ENCODE peak calls at places on chromosomes 11 and 22, in seven cellular contexts. K is endothelial cell; O is heart right ventricle; M is spleen; Q is CD8-positive, alpha-beta T cell; S is A549; D is mucosa of descending colon. R is an unnamed sample.

GRCh38 chr11:3177931-3178330 is 12.8 kb upstream of the OSBPL5 start:
- DNase-seq in K (no peak), O (no peak), M (no peak), Q (no peak), S (no peak), D (no peak), R (no peak)

GRCh38 chr22:47203554-47203991 is 441.1 kb downstream of the TBC1D22A start:
- DNase-seq in K (no peak), O (no peak), M (peak), Q (peak), S (no peak), D (no peak), R (no peak)

GRCh38 chr11:84157639-84158038 is 871.5 kb upstream of the CCDC90B start:
- DNase-seq in K (no peak), O (no peak), M (no peak), Q (no peak), S (no peak), D (no peak), R (no peak)

GRCh38 chr11:128517457-128518230 is 69.7 kb downstream of the ETS1 start:
- DNase-seq in K (no peak), O (no peak), M (no peak), Q (no peak), S (no peak), D (no peak), R (no peak)

GRCh38 chr22:26893034-26893710 is 235.8 kb downstream of the MIAT start:
- DNase-seq in K (no peak), O (no peak), M (no peak), Q (no peak), S (no peak), D (no peak), R (no peak)

GRCh38 chr22:41526802-41527799 is 17.2 kb downstream of the POLR3H start:
- DNase-seq in K (peak), O (no peak), M (peak), Q (peak), S (peak), D (peak), R (peak)

GRCh38 chr11:132211479-132211878 is 841.1 kb downstream of the NTM start:
- DNase-seq in K (no peak), O (no peak), M (no peak), Q (no peak), S (no peak), D (no peak), R (no peak)

GRCh38 chr11:14322510-14322909 is 36.5 kb downstream of the RRAS2 start:
- DNase-seq in K (no peak), O (no peak), M (no peak), Q (no peak), S (no peak), D (no peak), R (no peak)

GRCh38 chr11:130070109-130070828 is 575 bp downstream of the APLP2 start:
- DNase-seq in K (peak), O (no peak), M (peak), Q (peak), S (peak), D (peak), R (no peak)

GRCh38 chr11:17790453-17790852 is 55.9 kb downstream of the KCNC1 start:
- DNase-seq in K (no peak), O (no peak), M (no peak), Q (no peak), S (peak), D (no peak), R (no peak)

GRCh38 chr11:15095736-15096228 is 18.9 kb upstream of the INSC start:
- DNase-seq in K (no peak), O (no peak), M (no peak), Q (no peak), S (no peak), D (no peak), R (no peak)

GRCh38 chr22:40077646-40078016 is 82.9 kb downstream of the FAM83F start:
- DNase-seq in K (no peak), O (no peak), M (no peak), Q (no peak), S (no peak), D (no peak), R (no peak)

GRCh38 chr22:18104566-18104965 is 6.0 kb upstream of the TUBA8 start:
- DNase-seq in K (no peak), O (no peak), M (peak), Q (no peak), S (no peak), D (no peak), R (no peak)

GRCh38 chr11:8638300-8638699 is 44.2 kb downstream of the TRIM66 start:
- DNase-seq in K (no peak), O (no peak), M (no peak), Q (no peak), S (no peak), D (no peak), R (no peak)

GRCh38 chr22:32341122-32341740 is 16.4 kb upstream of the RFPL3 start:
- DNase-seq in K (no peak), O (no peak), M (no peak), Q (peak), S (no peak), D (no peak), R (no peak)

GRCh38 chr22:49255154-49255553 is 572.5 kb downstream of the BRD1 start:
- DNase-seq in K (no peak), O (no peak), M (no peak), Q (no peak), S (no peak), D (no peak), R (no peak)

GRCh38 chr11:1199689-1200610 is 22.9 kb upstream of the MUC5B start:
- DNase-seq in K (no peak), O (no peak), M (peak), Q (no peak), S (no peak), D (peak), R (no peak)

GRCh38 chr11:78253797-78254196 is 65.1 kb downstream of the USP35 start:
- DNase-seq in K (no peak), O (no peak), M (no peak), Q (no peak), S (no peak), D (no peak), R (no peak)

GRCh38 chr11:17547932-17548331 is 873 bp downstream of the OTOG start:
- DNase-seq in K (no peak), O (no peak), M (no peak), Q (no peak), S (no peak), D (no peak), R (no peak)

GRCh38 chr11:62105611-62106245 is 18.1 kb upstream of the INCENP start:
- DNase-seq in K (no peak), O (no peak), M (no peak), Q (no peak), S (no peak), D (no peak), R (no peak)

GRCh38 chr11:107699371-107700348 is 12.2 kb downstream of the SLN start:
- DNase-seq in K (no peak), O (no peak), M (no peak), Q (no peak), S (no peak), D (no peak), R (no peak)

GRCh38 chr22:29689872-29690213 is 30.0 kb upstream of the CABP7 start:
- DNase-seq in K (peak), O (peak), M (peak), Q (peak), S (no peak), D (peak), R (peak)

GRCh38 chr22:17781319-17782031 is 7.2 kb upstream of the BID start:
- DNase-seq in K (no peak), O (no peak), M (no peak), Q (peak), S (peak), D (no peak), R (peak)

GRCh38 chr11:75024764-75025211 is 36.1 kb downstream of the NEU3 start:
- DNase-seq in K (no peak), O (no peak), M (no peak), Q (no peak), S (no peak), D (no peak), R (no peak)

GRCh38 chr11:113311536-113311935 is 2.8 kb upstream of the TTC12 start:
- DNase-seq in K (no peak), O (no peak), M (no peak), Q (no peak), S (no peak), D (no peak), R (no peak)

GRCh38 chr11:100930185-100930778 is 199.3 kb downstream of the PGR start:
- DNase-seq in K (no peak), O (peak), M (no peak), Q (no peak), S (peak), D (no peak), R (peak)

GRCh38 chr22:49618689-49618953 is 209.1 kb downstream of the BRD1 start:
- DNase-seq in K (no peak), O (no peak), M (peak), Q (no peak), S (no peak), D (peak), R (no peak)

GRCh38 chr22:44578516-44579230 is 80.6 kb upstream of the RTL6 start:
- DNase-seq in K (no peak), O (no peak), M (peak), Q (no peak), S (no peak), D (no peak), R (no peak)

GRCh38 chr11:11028017-11028692 is 170.3 kb upstream of the ZBED5 start:
- DNase-seq in K (peak), O (peak), M (peak), Q (peak), S (peak), D (peak), R (peak)

GRCh38 chr11:109994896-109995295 is 98.3 kb upstream of the ZC3H12C start:
- DNase-seq in K (no peak), O (no peak), M (no peak), Q (no peak), S (no peak), D (no peak), R (no peak)

GRCh38 chr11:91819195-91819594 is 405.4 kb upstream of the FAT3 start:
- DNase-seq in K (no peak), O (no peak), M (no peak), Q (no peak), S (no peak), D (no peak), R (no peak)

GRCh38 chr11:72441647-72442267 is 7.4 kb upstream of the CLPB start:
- DNase-seq in K (no peak), O (peak), M (no peak), Q (no peak), S (no peak), D (no peak), R (no peak)

GRCh38 chr11:101582242-101583052 is 1.4 kb downstream of the TRPC6 start:
- DNase-seq in K (no peak), O (no peak), M (peak), Q (no peak), S (peak), D (no peak), R (no peak)

GRCh38 chr11:108793611-108794010 is 128.7 kb downstream of the DDX10 start:
- DNase-seq in K (no peak), O (no peak), M (no peak), Q (no peak), S (no peak), D (no peak), R (no peak)

GRCh38 chr11:128095459-128096096 is 491.8 kb downstream of the ETS1 start:
- DNase-seq in K (no peak), O (peak), M (no peak), Q (no peak), S (no peak), D (no peak), R (peak)

GRCh38 chr22:24465566-24465965 is 29.6 kb upstream of the UPB1 start:
- DNase-seq in K (no peak), O (no peak), M (no peak), Q (no peak), S (no peak), D (no peak), R (peak)

GRCh38 chr11:3614742-3615171 is 27.0 kb downstream of the ART5 start:
- DNase-seq in K (no peak), O (no peak), M (peak), Q (peak), S (no peak), D (no peak), R (no peak)

GRCh38 chr11:130449246-130449990 is 973 bp downstream of the ADAMTS15 start:
- DNase-seq in K (no peak), O (no peak), M (no peak), Q (no peak), S (no peak), D (peak), R (no peak)

GRCh38 chr11:21710791-21711190 is 482.1 kb upstream of the ANO5 start:
- DNase-seq in K (no peak), O (no peak), M (no peak), Q (no peak), S (no peak), D (no peak), R (no peak)

GRCh38 chr11:82907376-82907775 is 5.8 kb downstream of the DDIAS start:
- DNase-seq in K (no peak), O (no peak), M (no peak), Q (no peak), S (no peak), D (no peak), R (no peak)

GRCh38 chr11:82908311-82908710 is 6.8 kb downstream of the DDIAS start:
- DNase-seq in K (no peak), O (no peak), M (no peak), Q (no peak), S (no peak), D (no peak), R (no peak)

GRCh38 chr11:82903843-82904586 is 2.5 kb downstream of the DDIAS start:
- DNase-seq in K (no peak), O (no peak), M (no peak), Q (no peak), S (no peak), D (no peak), R (no peak)

GRCh38 chr11:82906931-82907330 is 5.4 kb downstream of the DDIAS start:
- DNase-seq in K (no peak), O (no peak), M (no peak), Q (no peak), S (no peak), D (no peak), R (no peak)

GRCh38 chr11:82906236-82906635 is 4.7 kb downstream of the DDIAS start:
- DNase-seq in K (no peak), O (no peak), M (no peak), Q (no peak), S (no peak), D (no peak), R (no peak)
- TF ChIP-seq CTCF in K (peak), O (peak), M (peak), Q (peak), S (peak), D (no peak), R (peak)

GRCh38 chr11:117688255-117688797 is 108.7 kb downstream of the DSCAML1 start:
- DNase-seq in K (no peak), O (no peak), M (no peak), Q (no peak), S (no peak), D (no peak), R (no peak)
- TF ChIP-seq CTCF in K (no peak), O (no peak), M (no peak), Q (no peak), S (no peak), D (no peak), R (no peak)

GRCh38 chr22:35135165-35135564 is 69.2 kb downstream of the ISX start:
- DNase-seq in K (no peak), O (no peak), M (no peak), Q (no peak), S (no peak), D (no peak), R (no peak)

GRCh38 chr22:35138521-35138920 is 72.6 kb downstream of the ISX start:
- DNase-seq in K (no peak), O (no peak), M (peak), Q (no peak), S (no peak), D (peak), R (no peak)

DNA sequence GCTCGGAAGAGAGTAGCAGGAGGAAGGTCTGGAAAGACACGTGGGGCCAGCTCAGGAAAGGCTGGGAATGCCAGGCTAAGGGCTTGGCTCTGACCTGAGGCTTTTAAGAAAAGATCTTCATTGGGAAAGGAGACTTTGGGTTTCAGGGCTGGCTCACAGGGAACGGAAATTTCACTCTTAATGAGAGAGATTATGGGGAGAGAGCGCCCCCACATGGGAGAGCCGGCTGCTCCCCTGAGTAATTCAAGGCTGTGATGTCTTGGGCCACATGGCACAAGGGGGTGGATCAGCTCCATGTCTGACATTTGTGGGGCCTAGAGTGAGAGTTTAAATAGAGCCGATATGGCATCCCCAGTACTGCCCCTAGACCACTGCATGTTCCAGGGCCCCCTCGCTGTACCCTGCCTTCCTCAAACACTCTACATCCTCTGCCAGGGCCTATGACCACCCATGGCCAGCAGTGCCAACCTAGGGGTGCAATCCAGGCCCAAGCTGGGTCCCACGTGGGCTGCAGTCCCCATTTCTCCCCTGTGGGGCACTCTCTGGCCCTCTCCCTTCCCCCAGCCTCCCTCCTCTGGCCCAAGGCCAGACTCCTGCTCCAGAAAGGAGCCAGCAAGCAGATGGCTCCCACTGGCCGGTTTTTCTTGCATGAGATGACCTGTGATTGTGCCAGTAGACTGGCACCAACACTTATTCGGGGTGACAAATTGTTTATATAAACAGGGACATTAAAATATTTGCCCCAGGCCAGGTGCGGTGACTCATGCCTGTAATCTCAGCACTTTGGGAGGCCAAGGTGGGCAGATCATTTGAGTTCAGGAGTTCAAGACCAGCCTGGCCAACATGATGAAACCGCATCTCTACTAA is 75.2 kb downstream of the ISX start:
- DNase-seq in K (peak), O (no peak), M (peak), Q (no peak), S (no peak), D (peak), R (peak)
- TF ChIP-seq CTCF in K (peak), O (no peak), M (no peak), Q (no peak), S (no peak), D (peak), R (no peak)

DNA sequence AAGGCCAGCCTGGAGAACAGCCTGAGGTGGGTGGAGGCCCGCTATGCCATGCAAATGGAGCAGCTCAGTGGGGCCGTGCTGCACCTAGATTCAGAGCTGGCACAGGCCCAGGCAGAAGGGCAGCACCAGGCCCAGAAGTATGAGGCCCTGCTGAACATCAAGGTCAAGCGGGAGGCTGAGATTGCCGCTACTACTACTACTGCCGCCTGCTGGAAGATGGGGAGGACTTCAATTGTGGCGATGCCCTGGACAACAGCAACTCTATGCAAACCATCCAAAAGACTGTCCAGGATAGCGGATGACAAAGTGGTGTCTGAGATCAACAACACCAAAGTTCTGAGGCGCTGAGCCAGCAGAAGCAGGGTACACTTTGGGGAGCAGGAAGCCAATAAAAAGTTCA is 3.1 kb upstream of the TMEM218 start:
- DNase-seq in K (no peak), O (no peak), M (no peak), Q (no peak), S (no peak), D (no peak), R (no peak)
- TF ChIP-seq CTCF in K (peak), O (no peak), M (no peak), Q (no peak), S (no peak), D (no peak), R (no peak)

GRCh38 chr11:64936539-64936938 is 846 bp upstream of the GPHA2 start:
- DNase-seq in K (no peak), O (no peak), M (no peak), Q (no peak), S (no peak), D (no peak), R (no peak)

GRCh38 chr11:64934765-64935633 is 694 bp downstream of the GPHA2 start:
- DNase-seq in K (no peak), O (no peak), M (no peak), Q (no peak), S (no peak), D (no peak), R (no peak)

GRCh38 chr11:64933935-64934693 is 1.6 kb downstream of the GPHA2 start:
- DNase-seq in K (no peak), O (no peak), M (no peak), Q (no peak), S (no peak), D (no peak), R (no peak)

GRCh38 chr11:64933213-64933934 is 2.3 kb downstream of the GPHA2 start:
- DNase-seq in K (no peak), O (no peak), M (no peak), Q (no peak), S (no peak), D (no peak), R (no peak)

DNA sequence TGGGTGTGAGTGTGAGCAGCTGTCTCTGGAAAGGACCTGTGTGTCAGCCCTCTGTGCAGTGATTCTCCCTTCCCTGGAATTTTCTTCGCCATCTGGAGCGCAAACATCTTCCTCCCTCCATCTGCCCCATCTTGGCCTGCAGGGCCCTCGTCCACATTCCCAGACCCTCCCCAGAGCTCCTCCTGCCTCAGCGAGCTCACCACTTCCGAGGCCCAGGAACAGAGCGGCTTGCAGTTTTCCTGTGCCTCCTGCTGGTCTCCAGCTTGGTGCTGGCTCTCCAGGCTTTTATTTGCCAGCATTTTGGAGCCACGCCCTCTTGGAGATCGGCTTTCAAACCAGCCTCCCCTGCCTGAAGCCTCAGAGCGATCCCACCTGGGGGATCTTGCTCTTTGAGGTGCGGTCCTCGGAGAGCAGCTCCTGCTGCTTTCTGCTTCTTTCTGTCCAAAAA is at the start of gene GPHA2:
- DNase-seq in K (peak), O (no peak), M (no peak), Q (no peak), S (no peak), D (no peak), R (no peak)
- TF ChIP-seq CTCF in K (no peak), O (no peak), M (no peak), Q (no peak), S (no peak), D (no peak), R (no peak)

GRCh38 chr22:20247608-20248171 is 20.4 kb downstream of the RTN4R start:
- DNase-seq in K (no peak), O (no peak), M (no peak), Q (no peak), S (no peak), D (no peak), R (no peak)

GRCh38 chr22:20248461-20248959 is 19.6 kb downstream of the RTN4R start:
- DNase-seq in K (no peak), O (no peak), M (no peak), Q (no peak), S (no peak), D (no peak), R (no peak)

GRCh38 chr22:20245577-20246367 is 22.3 kb downstream of the RTN4R start:
- DNase-seq in K (no peak), O (no peak), M (no peak), Q (no peak), S (no peak), D (no peak), R (no peak)

GRCh38 chr22:20246368-20247009 is 21.6 kb downstream of the RTN4R start:
- DNase-seq in K (no peak), O (no peak), M (no peak), Q (no peak), S (no peak), D (no peak), R (no peak)

GRCh38 chr22:20247010-20247505 is 21.1 kb downstream of the RTN4R start:
- DNase-seq in K (peak), O (no peak), M (no peak), Q (no peak), S (no peak), D (no peak), R (no peak)
- TF ChIP-seq CTCF in K (no peak), O (no peak), M (no peak), Q (no peak), S (no peak), D (no peak), R (no peak)

R was measured in Calu3.